ENCODE peak calls at places on chromosome 4, in seven cellular contexts. M is astrocyte, L is right atrium auricular region, V is hepatocyte, P is body of pancreas, F is upper lobe of left lung, A is ovary. T is an unnamed sample. For H3K4me1 and H3K36me3, the result is how much of the 10 kb centered on the place peaks cover.

GRCh38 chr4:7045961-7046921 is 3.1 kb downstream of the TADA2B start:
- DNase-seq in M (no peak), L (no peak), V (no peak), P (no peak), F (peak), A (no peak), T (no peak)

GRCh38 chr4:152850377-152850776 is 70.6 kb downstream of the ARFIP1 start:
- DNase-seq in M (peak), L (no peak), V (peak), P (no peak), F (no peak), A (no peak), T (no peak)

GRCh38 chr4:25457053-25457715 is 80.1 kb downstream of the ANAPC4 start:
- DNase-seq in M (peak), L (no peak), V (no peak), P (no peak), F (no peak), A (no peak), T (no peak)

GRCh38 chr4:139903845-139904244 is 238.2 kb downstream of the MGST2 start:
- DNase-seq in M (no peak), L (no peak), V (no peak), P (no peak), F (no peak), A (no peak), T (no peak)

GRCh38 chr4:111267786-111268185 is 644.9 kb upstream of the PITX2 start:
- DNase-seq in M (no peak), L (no peak), V (no peak), P (no peak), F (no peak), A (no peak), T (no peak)

GRCh38 chr4:158821228-158822009 is 52.6 kb downstream of the FNIP2 start:
- DNase-seq in M (peak), L (no peak), V (no peak), P (no peak), F (no peak), A (no peak), T (no peak)

GRCh38 chr4:176988226-176988625 is 195.5 kb upstream of the VEGFC start:
- DNase-seq in M (peak), L (no peak), V (peak), P (no peak), F (no peak), A (no peak), T (peak)

GRCh38 chr4:130393246-130394041 is 1297.5 kb downstream of the C4orf33 start:
- DNase-seq in M (peak), L (no peak), V (no peak), P (no peak), F (no peak), A (no peak), T (no peak)

GRCh38 chr4:57094482-57095223 is 15.5 kb downstream of the IGFBP7 start:
- DNase-seq in M (peak), L (no peak), V (no peak), P (no peak), F (no peak), A (no peak), T (no peak)

GRCh38 chr4:73589261-73589847 is 30.9 kb downstream of the RASSF6 start:
- DNase-seq in M (peak), L (no peak), V (peak), P (no peak), F (no peak), A (no peak), T (no peak)

GRCh38 chr4:122364700-122365404 is 14.0 kb upstream of the ADAD1 start:
- DNase-seq in M (no peak), L (no peak), V (peak), P (no peak), F (peak), A (no peak), T (peak)

GRCh38 chr4:146132445-146132844 is 43.1 kb upstream of the LSM6 start:
- DNase-seq in M (no peak), L (no peak), V (no peak), P (no peak), F (no peak), A (no peak), T (no peak)

GRCh38 chr4:48490012-48490679 is at the start of gene ZAR1:
- DNase-seq in M (no peak), L (no peak), V (peak), P (no peak), F (no peak), A (peak), T (no peak)

GRCh38 chr4:159444668-159445067 is 341.8 kb downstream of the RAPGEF2 start:
- DNase-seq in M (peak), L (no peak), V (no peak), P (no peak), F (no peak), A (no peak), T (no peak)

GRCh38 chr4:65623509-65623908 is 46.8 kb downstream of the EPHA5 start:
- DNase-seq in M (peak), L (no peak), V (no peak), P (no peak), F (no peak), A (no peak), T (no peak)

GRCh38 chr4:137156054-137156453 is 376.2 kb downstream of the PCDH18 start:
- DNase-seq in M (peak), L (no peak), V (no peak), P (no peak), F (no peak), A (no peak), T (no peak)

GRCh38 chr4:152935138-152935537 is 985 bp upstream of the FHDC1 start:
- DNase-seq in M (no peak), L (no peak), V (peak), P (peak), F (no peak), A (no peak), T (peak)

GRCh38 chr4:32087211-32087610 is 1367.0 kb downstream of the PCDH7 start:
- DNase-seq in M (no peak), L (no peak), V (no peak), P (no peak), F (no peak), A (no peak), T (no peak)

GRCh38 chr4:10889819-10890218 is 205.3 kb upstream of the CLNK start:
- DNase-seq in M (no peak), L (no peak), V (no peak), P (no peak), F (no peak), A (no peak), T (no peak)

GRCh38 chr4:15100994-15101695 is 98.9 kb downstream of the CPEB2 start:
- DNase-seq in M (peak), L (no peak), V (no peak), P (no peak), F (no peak), A (no peak), T (no peak)

GRCh38 chr4:7041851-7042696 is 1.1 kb upstream of the TADA2B start:
- DNase-seq in M (peak), L (peak), V (peak), P (peak), F (peak), A (no peak), T (peak)

GRCh38 chr4:173415092-173415491 is 16.2 kb upstream of the SCRG1 start:
- DNase-seq in M (no peak), L (no peak), V (no peak), P (no peak), F (no peak), A (no peak), T (no peak)

GRCh38 chr4:55214172-55214571 is 88.8 kb upstream of the KDR start:
- DNase-seq in M (no peak), L (no peak), V (no peak), P (no peak), F (no peak), A (no peak), T (no peak)

GRCh38 chr4:6331018-6331417 is 61.4 kb downstream of the WFS1 start:
- DNase-seq in M (no peak), L (no peak), V (peak), P (no peak), F (no peak), A (no peak), T (peak)

GRCh38 chr4:62193726-62194125 is 993.6 kb downstream of the ADGRL3 start:
- DNase-seq in M (peak), L (no peak), V (no peak), P (no peak), F (no peak), A (no peak), T (no peak)

GRCh38 chr4:107734120-107734519 is 14.1 kb upstream of the PAPSS1 start:
- DNase-seq in M (no peak), L (no peak), V (no peak), P (no peak), F (no peak), A (no peak), T (no peak)

GRCh38 chr4:187632260-187633010 is 363.1 kb upstream of the ZFP42 start:
- DNase-seq in M (peak), L (no peak), V (no peak), P (no peak), F (no peak), A (no peak), T (no peak)

GRCh38 chr4:99652596-99653436 is 4.8 kb downstream of the C4orf54 start:
- DNase-seq in M (no peak), L (no peak), V (no peak), P (no peak), F (peak), A (no peak), T (no peak)

GRCh38 chr4:20074450-20074849 is 177.3 kb upstream of the SLIT2 start:
- DNase-seq in M (peak), L (no peak), V (peak), P (no peak), F (no peak), A (no peak), T (no peak)

GRCh38 chr4:23814606-23815005 is 75.2 kb downstream of the PPARGC1A start:
- DNase-seq in M (peak), L (no peak), V (no peak), P (no peak), F (no peak), A (no peak), T (no peak)

GRCh38 chr4:6386091-6386490 is 86.3 kb downstream of the PPP2R2C start:
- DNase-seq in M (no peak), L (no peak), V (no peak), P (no peak), F (no peak), A (no peak), T (no peak)

GRCh38 chr4:148415500-148415899 is 26.7 kb downstream of the NR3C2 start:
- DNase-seq in M (no peak), L (no peak), V (no peak), P (no peak), F (no peak), A (no peak), T (no peak)

GRCh38 chr4:112284166-112284565 is 1.5 kb downstream of the TIFA start:
- DNase-seq in M (no peak), L (no peak), V (no peak), P (no peak), F (no peak), A (no peak), T (peak)

GRCh38 chr4:125891597-125892258 is 577.0 kb downstream of the FAT4 start:
- DNase-seq in M (peak), L (no peak), V (peak), P (no peak), F (no peak), A (no peak), T (peak)
- H3K27ac ChIP-seq in M (no peak), L (no peak), V (no peak), P (no peak), F (no peak), A (no peak), T (no peak)

GRCh38 chr4:76703676-76704075 is 194.3 kb downstream of the SOWAHB start:
- DNase-seq in M (peak), L (no peak), V (no peak), P (no peak), F (no peak), A (no peak), T (no peak)
- H3K4me1 ChIP-seq in M (under half), L (under half), V (half or more), P (under half), F (under half), A (under half), T (under half)

DNA sequence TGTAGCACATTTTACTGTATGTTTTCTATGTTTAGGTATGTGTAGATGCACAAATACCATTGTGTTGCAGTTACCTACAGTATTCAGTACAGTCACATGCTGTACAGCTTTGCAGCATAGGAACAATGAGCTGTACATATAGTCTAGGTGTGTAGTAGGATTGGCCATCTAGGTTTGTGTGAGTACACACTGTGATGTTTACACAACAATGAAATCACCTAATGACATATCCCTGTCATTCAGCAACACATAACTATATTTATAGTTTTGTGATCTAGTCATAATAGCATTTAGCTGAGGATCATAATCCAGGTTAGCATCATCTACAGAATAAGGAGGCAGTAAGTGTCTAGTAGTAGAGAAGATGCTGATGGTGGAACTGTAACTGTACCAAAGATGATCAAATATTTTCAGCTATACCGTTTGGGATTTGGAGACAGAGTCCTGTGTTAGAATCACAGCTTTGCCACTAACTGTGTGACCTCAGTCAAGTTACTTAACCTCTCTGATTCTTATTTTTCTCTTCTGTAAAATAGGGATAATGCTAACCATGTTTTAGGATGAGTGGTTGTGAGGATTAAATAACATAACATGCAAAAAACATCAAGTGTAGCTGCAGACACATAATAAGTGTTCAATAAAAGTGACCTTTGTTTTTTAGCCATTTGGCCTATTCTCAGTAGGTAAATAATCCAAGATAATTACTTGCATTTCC is 73.3 kb downstream of the LIMCH1 start:
- DNase-seq in M (no peak), L (no peak), V (no peak), P (no peak), F (no peak), A (no peak), T (no peak)
- H3K36me3 ChIP-seq in M (under half), L (under half), V (under half), P (under half), F (under half), A (under half), T (under half)

DNA sequence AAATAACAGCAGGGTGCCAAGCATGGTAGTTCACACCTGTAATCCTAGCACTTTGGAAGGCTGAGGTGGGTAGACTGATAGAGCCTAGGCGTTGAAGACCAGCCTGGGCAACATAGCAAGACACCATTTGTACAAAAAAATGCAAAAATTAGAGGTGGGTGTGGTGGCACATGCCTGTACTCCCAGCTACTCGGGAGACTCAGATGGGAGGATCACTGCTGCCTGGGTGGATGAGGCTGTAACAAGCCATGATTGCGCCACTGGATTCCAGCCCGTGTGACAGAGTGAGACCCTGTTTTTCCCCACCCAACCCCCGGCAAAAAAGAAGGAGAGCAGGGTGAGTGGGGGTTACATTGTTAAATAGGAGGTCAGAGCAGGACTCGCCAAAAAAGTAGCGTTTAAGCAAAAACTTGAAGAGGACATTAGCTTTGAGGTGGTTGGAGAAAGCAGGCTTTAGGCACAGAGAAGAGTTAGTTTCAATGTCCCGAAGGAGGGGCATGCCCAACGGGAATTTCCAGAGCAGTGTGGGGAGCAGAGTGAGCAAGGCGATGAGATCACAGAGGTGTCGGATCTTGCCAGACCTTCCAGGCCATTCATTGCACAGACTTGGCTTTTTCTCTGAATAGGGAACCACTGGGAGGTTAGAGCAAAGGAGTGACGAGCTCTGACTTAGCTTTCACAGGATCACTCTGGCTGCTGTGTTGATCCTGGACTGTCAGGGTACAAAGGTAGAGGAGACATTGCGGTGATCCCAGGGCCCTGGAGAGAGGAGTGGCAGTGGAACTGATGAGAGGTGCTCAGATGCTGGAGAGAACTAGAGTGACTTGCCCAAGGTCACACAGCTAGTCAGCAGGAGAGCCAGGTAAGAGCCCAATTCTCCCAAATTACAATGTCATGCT is 70.6 kb downstream of the TRAPPC11 start:
- DNase-seq in M (peak), L (no peak), V (peak), P (no peak), F (no peak), A (no peak), T (peak)
- H3K27ac ChIP-seq in M (no peak), L (no peak), V (no peak), P (peak), F (no peak), A (no peak), T (no peak)

GRCh38 chr4:1175635-1176229 is 3.3 kb upstream of the SPON2 start:
- DNase-seq in M (no peak), L (no peak), V (no peak), P (no peak), F (no peak), A (no peak), T (no peak)
- H3K4me1 ChIP-seq in M (under half), L (half or more), V (under half), P (under half), F (under half), A (under half), T (under half)

GRCh38 chr4:138513535-138513934 is 271.4 kb upstream of the SLC7A11 start:
- DNase-seq in M (no peak), L (no peak), V (no peak), P (no peak), F (no peak), A (no peak), T (no peak)

GRCh38 chr4:138510053-138510452 is 267.9 kb upstream of the SLC7A11 start:
- DNase-seq in M (peak), L (no peak), V (no peak), P (no peak), F (no peak), A (no peak), T (no peak)

GRCh38 chr4:138512766-138513165 is 270.6 kb upstream of the SLC7A11 start:
- DNase-seq in M (no peak), L (no peak), V (no peak), P (no peak), F (no peak), A (no peak), T (no peak)

GRCh38 chr4:138507527-138507926 is 265.4 kb upstream of the SLC7A11 start:
- DNase-seq in M (peak), L (no peak), V (peak), P (no peak), F (no peak), A (no peak), T (no peak)

GRCh38 chr4:138509346-138509745 is 267.2 kb upstream of the SLC7A11 start:
- DNase-seq in M (no peak), L (no peak), V (no peak), P (no peak), F (no peak), A (no peak), T (no peak)
- H3K36me3 ChIP-seq in M (under half), L (under half), V (under half), P (under half), F (under half), A (under half), T (under half)

DNA sequence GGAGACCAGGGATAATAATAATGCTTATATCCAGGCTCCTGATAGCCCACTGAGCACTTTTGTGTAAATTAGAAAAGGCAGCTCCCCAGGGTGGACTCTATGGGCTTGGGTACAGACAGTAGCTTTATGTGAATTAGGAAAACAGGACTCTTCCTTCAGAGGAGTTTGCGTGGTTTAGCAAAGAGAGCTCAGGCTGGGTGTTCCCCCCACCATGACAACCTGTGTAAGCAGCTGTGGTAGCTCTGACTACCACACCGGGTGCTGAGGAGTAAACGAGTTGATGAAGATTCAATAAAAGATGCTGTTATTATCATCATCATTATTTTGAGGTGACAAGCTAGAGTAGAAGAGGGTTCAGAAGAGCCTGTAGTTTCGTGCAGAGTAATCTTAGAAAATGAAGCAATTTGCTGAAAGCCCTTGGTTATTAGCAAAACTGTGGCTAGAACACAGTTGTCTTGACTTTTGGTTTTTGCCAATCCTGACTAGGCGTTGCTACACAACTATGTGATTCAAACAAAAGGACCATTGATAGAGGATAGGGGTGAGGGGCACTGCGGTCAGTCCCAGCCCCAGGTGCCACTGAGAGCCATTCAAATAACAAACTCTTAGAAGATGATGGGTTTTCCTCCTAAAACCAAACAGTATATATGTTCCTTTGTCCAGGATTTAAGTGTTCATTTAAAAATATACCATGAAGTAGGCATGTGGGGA is 60.6 kb upstream of the LIMCH1 start:
- DNase-seq in M (no peak), L (no peak), V (no peak), P (no peak), F (no peak), A (no peak), T (no peak)
- H3K27ac ChIP-seq in M (no peak), L (no peak), V (no peak), P (no peak), F (no peak), A (no peak), T (no peak)